ENCODE peak calls at places on chromosomes 11 and 22, in eight cellular contexts. D, M, R, U, J, E, B and I are unnamed samples. For H3K4me1, the result is how much of the 10 kb centered on the place peaks cover.

GRCh38 chr11:111819161-111820058 is 52.0 kb downstream of the ALG9 start:
- DNase-seq in J (no peak), E (no peak), U (no peak), R (no peak), M (peak), B (no peak), D (peak), I (no peak)

GRCh38 chr11:75462117-75462653 is 29.2 kb upstream of the KLHL35 start:
- DNase-seq in D (no peak), E (peak), R (no peak), M (no peak), B (no peak), J (no peak), U (no peak), I (no peak)

GRCh38 chr11:65903068-65903481 is 2.9 kb upstream of the FOSL1 start:
- DNase-seq in R (peak), U (no peak), B (no peak), J (no peak), E (no peak), D (no peak), M (no peak), I (no peak)

GRCh38 chr22:49886346-49887073 is 31.7 kb downstream of the ALG12 start:
- DNase-seq in D (no peak), U (no peak), E (no peak), M (no peak), B (no peak), J (no peak), R (no peak), I (no peak)

GRCh38 chr11:117146521-117146920 is 2.4 kb downstream of the PAFAH1B2 start:
- DNase-seq in U (no peak), E (no peak), M (no peak), D (no peak), J (no peak), B (no peak), R (no peak), I (no peak)

GRCh38 chr22:32801436-32802290 is at the start of gene TIMP3:
- DNase-seq in U (no peak), D (peak), M (peak), E (peak), B (peak), J (peak), R (no peak), I (no peak)

GRCh38 chr11:119709638-119710346 is 19.2 kb downstream of the NECTIN1 start:
- DNase-seq in J (no peak), R (no peak), U (no peak), B (no peak), M (no peak), D (no peak), E (no peak), I (no peak)

GRCh38 chr11:124536520-124536919 is 6.9 kb downstream of the OR8B12 start:
- DNase-seq in R (peak), B (peak), J (no peak), U (no peak), E (peak), D (no peak), M (peak), I (no peak)

GRCh38 chr22:45968003-45968650 is 8.8 kb downstream of the WNT7B start:
- DNase-seq in B (no peak), J (no peak), M (no peak), D (no peak), U (no peak), R (no peak), E (no peak), I (no peak)

GRCh38 chr11:65958774-65959420 is 2.6 kb upstream of the SART1 start:
- DNase-seq in E (no peak), U (no peak), D (no peak), R (no peak), M (no peak), B (no peak), J (no peak), I (no peak)

GRCh38 chr11:43558056-43558455 is 122.5 kb upstream of the HSD17B12 start:
- DNase-seq in D (no peak), U (no peak), B (no peak), E (no peak), J (no peak), M (no peak), R (no peak), I (no peak)

GRCh38 chr11:43556269-43556668 is 124.3 kb upstream of the HSD17B12 start:
- DNase-seq in B (no peak), R (no peak), U (no peak), E (no peak), M (no peak), J (no peak), D (no peak), I (no peak)

GRCh38 chr11:43558556-43559127 is 121.9 kb upstream of the HSD17B12 start:
- DNase-seq in R (no peak), E (no peak), D (no peak), U (no peak), B (no peak), J (no peak), M (no peak), I (no peak)

GRCh38 chr11:43556892-43557291 is 123.6 kb upstream of the HSD17B12 start:
- DNase-seq in R (no peak), D (no peak), M (no peak), E (no peak), J (no peak), B (no peak), U (no peak), I (no peak)

DNA sequence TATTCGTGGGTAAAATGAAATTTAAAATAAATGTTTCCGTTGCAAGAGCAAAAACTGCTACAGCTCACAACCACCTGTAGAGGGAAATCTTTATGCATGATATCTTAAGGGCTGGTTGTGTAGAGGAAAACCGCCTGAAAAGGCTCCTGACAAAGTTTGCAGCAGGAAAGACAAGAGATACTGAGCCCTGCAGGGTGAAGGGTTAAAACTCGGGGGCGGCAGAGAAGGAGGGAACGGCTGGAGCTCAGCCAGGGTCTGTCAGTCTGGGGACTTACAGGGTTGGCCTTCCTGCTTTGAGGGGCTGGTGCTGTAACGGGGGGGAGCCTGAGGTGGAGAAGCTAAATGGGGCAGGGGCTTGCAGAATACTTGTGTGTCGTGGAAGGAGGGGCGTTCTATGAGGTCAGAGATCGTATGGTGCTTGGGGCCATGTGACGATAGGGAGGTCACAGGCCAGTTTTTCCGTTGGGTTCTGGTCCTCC is 122.9 kb upstream of the HSD17B12 start:
- DNase-seq in U (no peak), J (no peak), E (no peak), B (no peak), M (no peak), D (no peak), R (no peak), I (no peak)
- H3K4me3 ChIP-seq in U (no peak), J (no peak), E (no peak), B (no peak), M (no peak), D (no peak), R (no peak), I (no peak)

GRCh38 chr22:37804886-37805857 is 2.6 kb upstream of the GCAT start:
- DNase-seq in B (peak), J (peak), M (peak), D (peak), R (peak), E (peak), U (peak), I (no peak)
- H3K4me1 ChIP-seq in B (under half), J (half or more), M (half or more), D (half or more), R (half or more), E (under half), U (under half), I (under half)

GRCh38 chr11:102172127-102172848 is 62.0 kb downstream of the YAP1 start:
- DNase-seq in J (no peak), E (no peak), M (peak), B (no peak), U (no peak), D (no peak), R (no peak), I (no peak)

GRCh38 chr11:102179366-102179765 is 69.1 kb downstream of the YAP1 start:
- DNase-seq in R (no peak), E (no peak), D (no peak), U (no peak), J (no peak), M (no peak), B (no peak), I (no peak)

GRCh38 chr11:102177126-102177525 is 66.9 kb downstream of the YAP1 start:
- DNase-seq in R (no peak), E (no peak), U (no peak), D (no peak), M (no peak), J (no peak), B (no peak), I (no peak)

GRCh38 chr11:102177974-102178631 is 67.9 kb downstream of the YAP1 start:
- DNase-seq in R (peak), E (no peak), D (no peak), B (no peak), J (no peak), M (no peak), U (no peak), I (peak)
- H3K27ac ChIP-seq in R (peak), E (peak), D (peak), B (peak), J (peak), M (peak), U (no peak), I (peak)

GRCh38 chr11:46377266-46377665 is 4.2 kb upstream of the MDK start:
- DNase-seq in B (no peak), U (no peak), M (no peak), E (peak), D (no peak), R (no peak), J (no peak), I (no peak)
- H3K4me3 ChIP-seq in B (no peak), U (no peak), M (no peak), E (no peak), D (no peak), R (no peak), J (no peak), I (no peak)

DNA sequence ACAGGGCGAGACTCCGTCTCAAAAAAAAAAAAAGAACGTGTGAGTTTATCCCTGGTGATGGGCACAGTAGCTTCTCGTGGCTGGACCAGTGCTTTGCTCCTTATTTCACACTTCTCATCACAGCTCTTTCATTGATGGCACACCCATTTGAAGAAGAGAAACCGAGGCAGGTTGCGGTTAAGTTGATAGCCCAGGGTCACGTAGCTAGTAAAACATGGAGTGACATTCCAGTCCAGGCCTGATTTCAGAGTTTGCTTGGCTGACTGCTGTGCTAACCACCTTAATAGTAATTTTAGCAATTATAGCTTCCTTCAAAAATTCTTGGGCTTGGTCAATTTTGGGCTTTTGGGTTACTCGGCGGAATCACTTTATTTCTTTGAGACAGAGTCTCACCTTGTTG is 25.8 kb downstream of the AP2A2 start:
- DNase-seq in D (no peak), U (no peak), J (no peak), M (no peak), R (no peak), B (no peak), E (no peak), I (no peak)
- H3K4me1 ChIP-seq in D (under half), U (under half), J (under half), M (half or more), R (under half), B (under half), E (under half), I (under half)

GRCh38 chr11:6387811-6388599 is 2.3 kb upstream of the SMPD1 start:
- DNase-seq in J (no peak), B (no peak), E (no peak), R (no peak), U (no peak), M (no peak), D (no peak), I (no peak)
- H3K27ac ChIP-seq in J (peak), B (peak), E (peak), R (no peak), U (no peak), M (peak), D (peak), I (no peak)

GRCh38 chr22:37218771-37219411 is 6.6 kb upstream of the SSTR3 start:
- DNase-seq in M (no peak), B (peak), U (peak), J (no peak), D (no peak), E (no peak), R (no peak), I (no peak)
- H3K4me3 ChIP-seq in M (no peak), B (no peak), U (peak), J (no peak), D (no peak), E (no peak), R (no peak), I (no peak)